ENCODE peak calls at places on chromosomes 2 and 18, in five cellular contexts. G is right lobe of liver, S is hepatocyte, P is left ventricle myocardium inferior, M is fibroblast of lung. L is an unnamed sample. For H3K36me3, the result is how much of the 10 kb centered on the place peaks cover.

GRCh38 chr18:48104703-48105102 is 174.2 kb upstream of the SMAD2 start:
- DNase-seq in G (no peak), M (no peak), S (no peak), P (no peak), L (no peak)

GRCh38 chr2:144510206-144510991 is 9.5 kb downstream of the ZEB2 start:
- DNase-seq in S (peak), G (no peak), P (no peak), M (peak), L (no peak)

GRCh38 chr18:49572935-49573334 is 11.1 kb downstream of the LIPG start:
- DNase-seq in S (no peak), P (no peak), M (no peak), G (no peak), L (no peak)

GRCh38 chr2:1818811-1819210 is 74.5 kb upstream of the PXDN start:
- DNase-seq in P (no peak), M (no peak), G (no peak), S (no peak), L (no peak)

GRCh38 chr18:35971661-35972196 is 750 bp upstream of the RMP24 start:
- DNase-seq in P (no peak), M (no peak), S (peak), G (no peak), L (no peak)

GRCh38 chr2:152183381-152184073 is 8.0 kb upstream of the STAM2 start:
- DNase-seq in S (no peak), P (no peak), M (no peak), G (no peak), L (no peak)

GRCh38 chr18:2994603-2995432 is 18.1 kb downstream of the LPIN2 start:
- DNase-seq in S (no peak), P (no peak), G (no peak), M (no peak), L (no peak)

GRCh38 chr2:96502891-96503636 is 2.1 kb downstream of the NEURL3 start:
- DNase-seq in S (no peak), M (no peak), G (no peak), P (no peak), L (no peak)

GRCh38 chr18:31679806-31680793 is 4.3 kb downstream of the B4GALT6 start:
- DNase-seq in M (no peak), G (peak), S (no peak), P (no peak), L (no peak)

GRCh38 chr2:55063713-55064323 is 13.6 kb upstream of the RTN4 start:
- DNase-seq in P (no peak), G (no peak), M (no peak), S (no peak), L (no peak)

GRCh38 chr2:222038086-222038802 is 260.6 kb downstream of the PAX3 start:
- DNase-seq in S (no peak), M (peak), P (no peak), G (no peak), L (no peak)

GRCh38 chr18:23498062-23498582 is 5.2 kb upstream of the RMC1 start:
- DNase-seq in M (no peak), P (no peak), S (no peak), G (no peak), L (no peak)

GRCh38 chr2:14867853-14868252 is 235.3 kb downstream of the LRATD1 start:
- DNase-seq in P (no peak), G (no peak), M (no peak), S (no peak), L (no peak)

GRCh38 chr2:85712849-85713612 is 18.9 kb downstream of the GNLY start:
- DNase-seq in S (peak), G (peak), P (peak), M (peak), L (peak)

GRCh38 chr2:183035298-183035953 is 2.8 kb downstream of the NCKAP1 start:
- DNase-seq in P (no peak), M (peak), G (no peak), S (no peak), L (no peak)

GRCh38 chr2:120470041-120470716 is 124.2 kb downstream of the INHBB start:
- DNase-seq in P (peak), S (peak), M (peak), G (peak), L (peak)

GRCh38 chr2:69946351-69947077 is 14.9 kb downstream of the ASPRV1 start:
- DNase-seq in S (no peak), P (no peak), M (peak), G (no peak), L (no peak)

GRCh38 chr2:236166157-236166780 is 1.9 kb downstream of the GBX2 start:
- DNase-seq in M (no peak), G (no peak), P (no peak), S (no peak), L (peak)

GRCh38 chr2:41967426-41968181 is 80.2 kb upstream of the PKDCC start:
- DNase-seq in P (peak), M (peak), G (no peak), S (no peak), L (no peak)

GRCh38 chr2:201204655-201205515 is 21.9 kb downstream of the CASP10 start:
- DNase-seq in S (no peak), P (no peak), M (no peak), G (no peak), L (no peak)

GRCh38 chr18:3664563-3665178 is 214.7 kb downstream of the TGIF1 start:
- DNase-seq in M (peak), G (no peak), S (peak), P (no peak), L (no peak)

GRCh38 chr2:48414980-48415764 is 114.8 kb upstream of the STON1 start:
- DNase-seq in S (no peak), M (peak), G (peak), P (no peak), L (peak)

GRCh38 chr2:36678856-36679255 is 17.7 kb upstream of the VIT start:
- DNase-seq in M (no peak), G (no peak), P (no peak), S (no peak), L (no peak)

GRCh38 chr2:177169810-177170514 is 42.6 kb upstream of the HNRNPA3 start:
- DNase-seq in M (no peak), P (no peak), G (no peak), S (peak), L (peak)

GRCh38 chr2:40364143-40364903 is 87.6 kb downstream of the SLC8A1 start:
- DNase-seq in S (no peak), G (no peak), M (no peak), P (no peak), L (no peak)

GRCh38 chr18:47986724-47987455 is 56.4 kb upstream of the SMAD2 start:
- DNase-seq in S (no peak), M (peak), G (no peak), P (no peak), L (no peak)

GRCh38 chr2:76446872-76447271 is 736.2 kb upstream of the GCFC2 start:
- DNase-seq in G (no peak), M (no peak), S (no peak), P (no peak), L (no peak)

GRCh38 chr18:50662775-50663383 is 103.0 kb downstream of the MAPK4 start:
- DNase-seq in P (no peak), S (no peak), M (no peak), G (no peak), L (peak)

GRCh38 chr2:86194751-86195054 is 559 bp downstream of the IMMT start:
- DNase-seq in G (peak), P (no peak), M (peak), S (no peak), L (no peak)

GRCh38 chr2:116366212-116366611 is 1448.3 kb upstream of the DDX18 start:
- DNase-seq in G (no peak), P (no peak), M (no peak), S (no peak), L (no peak)

GRCh38 chr2:195871326-195871725 is 197.3 kb downstream of the DNAH7 start:
- DNase-seq in G (no peak), M (peak), S (no peak), P (no peak), L (no peak)

GRCh38 chr2:27823135-27823534 is 51.6 kb downstream of the MRPL33 start:
- DNase-seq in M (no peak), S (no peak), G (no peak), P (no peak), L (no peak)

GRCh38 chr18:55141318-55141717 is 182.1 kb upstream of the CCDC68 start:
- DNase-seq in P (no peak), G (no peak), S (no peak), M (peak), L (no peak)
- H3K4me3 ChIP-seq in P (no peak), G (no peak), S (no peak), M (no peak), L (no peak)

GRCh38 chr2:100999995-101000394 is 2.1 kb upstream of the RPL31 start:
- DNase-seq in M (no peak), G (no peak), S (no peak), P (no peak), L (no peak)

GRCh38 chr2:101004671-101005325 is 2.7 kb downstream of the RPL31 start:
- DNase-seq in S (no peak), G (no peak), P (no peak), M (no peak), L (no peak)

GRCh38 chr2:101003278-101003775 is 1.2 kb downstream of the RPL31 start:
- DNase-seq in M (no peak), S (no peak), P (no peak), G (no peak), L (no peak)

GRCh38 chr2:101001713-101002561 is at the start of gene RPL31:
- DNase-seq in S (peak), G (peak), P (peak), M (peak), L (peak)

DNA sequence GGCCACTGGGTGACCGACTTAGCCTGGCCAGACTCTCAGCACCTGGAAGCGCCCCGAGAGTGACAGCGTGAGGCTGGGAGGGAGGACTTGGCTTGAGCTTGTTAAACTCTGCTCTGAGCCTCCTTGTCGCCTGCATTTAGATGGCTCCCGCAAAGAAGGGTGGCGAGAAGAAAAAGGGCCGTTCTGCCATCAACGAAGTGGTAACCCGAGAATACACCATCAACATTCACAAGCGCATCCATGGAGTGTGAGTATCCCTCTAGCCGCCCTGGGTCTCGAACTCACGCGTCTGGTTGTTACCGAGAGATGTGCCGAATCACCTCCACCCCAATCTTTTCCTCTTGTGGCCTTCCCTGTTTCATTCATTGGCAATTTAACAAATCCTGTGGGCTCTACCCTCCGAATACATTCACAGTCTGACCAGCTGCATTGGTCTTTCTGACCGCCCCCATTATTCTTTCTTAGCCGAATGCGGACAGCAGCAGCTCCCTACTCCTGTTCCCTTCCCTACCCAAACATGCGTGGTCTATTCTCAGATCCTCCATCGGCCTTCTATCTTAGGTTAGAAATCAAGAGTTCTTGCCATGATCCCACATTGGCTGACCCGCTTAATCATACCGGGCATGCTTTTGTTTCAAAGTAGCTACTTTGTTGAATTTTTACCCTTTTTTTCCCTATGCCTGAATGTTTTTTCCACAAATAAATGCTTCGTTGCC is 631 bp downstream of the RPL31 start:
- DNase-seq in P (no peak), G (no peak), M (no peak), S (no peak), L (no peak)
- H3K36me3 ChIP-seq in P (under half), G (under half), M (under half), S (under half), L (under half)

GRCh38 chr2:16317211-16317830 is 348.3 kb downstream of the CYRIA start:
- DNase-seq in P (no peak), G (no peak), S (no peak), M (no peak), L (no peak)
- TF ChIP-seq CTCF in P (no peak), G (no peak), S (no peak), M (no peak), L (no peak)

DNA sequence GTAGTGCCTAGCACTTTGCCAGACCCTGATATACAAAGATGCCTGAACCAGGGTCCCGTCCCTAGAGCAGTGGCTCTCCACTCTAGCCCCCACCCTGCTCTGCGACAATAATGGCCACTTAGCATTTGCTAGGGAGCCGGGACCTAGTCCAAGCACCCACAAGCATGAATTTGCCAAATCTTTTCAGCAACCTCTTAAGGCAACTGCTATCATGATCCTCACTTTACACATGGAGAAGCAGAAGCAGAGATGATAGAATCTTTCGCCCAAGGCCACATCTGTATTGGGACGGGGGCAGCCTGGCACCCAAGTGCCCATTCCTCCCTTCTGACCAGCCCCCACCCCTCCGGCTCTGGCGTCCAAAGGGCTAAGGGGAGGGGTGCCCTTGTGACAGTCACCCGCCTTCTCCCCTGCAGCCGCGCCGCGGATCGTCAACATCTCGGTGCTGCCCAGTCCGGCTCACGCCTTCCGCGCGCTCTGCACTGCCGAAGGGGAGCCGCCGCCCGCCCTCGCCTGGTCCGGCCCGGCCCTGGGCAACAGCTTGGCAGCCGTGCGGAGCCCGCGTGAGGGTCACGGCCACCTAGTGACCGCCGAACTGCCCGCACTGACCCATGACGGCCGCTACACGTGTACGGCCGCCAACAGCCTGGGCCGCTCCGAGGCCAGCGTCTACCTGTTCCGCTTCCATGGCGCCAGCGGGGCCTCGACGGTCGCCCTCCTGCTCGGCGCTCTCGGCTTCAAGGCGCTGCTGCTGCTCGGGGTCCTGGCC is 13.0 kb downstream of the SIGLEC15 start:
- DNase-seq in M (no peak), G (peak), P (no peak), S (no peak), L (no peak)
- H3K4me3 ChIP-seq in M (peak), G (peak), P (peak), S (no peak), L (peak)

DNA sequence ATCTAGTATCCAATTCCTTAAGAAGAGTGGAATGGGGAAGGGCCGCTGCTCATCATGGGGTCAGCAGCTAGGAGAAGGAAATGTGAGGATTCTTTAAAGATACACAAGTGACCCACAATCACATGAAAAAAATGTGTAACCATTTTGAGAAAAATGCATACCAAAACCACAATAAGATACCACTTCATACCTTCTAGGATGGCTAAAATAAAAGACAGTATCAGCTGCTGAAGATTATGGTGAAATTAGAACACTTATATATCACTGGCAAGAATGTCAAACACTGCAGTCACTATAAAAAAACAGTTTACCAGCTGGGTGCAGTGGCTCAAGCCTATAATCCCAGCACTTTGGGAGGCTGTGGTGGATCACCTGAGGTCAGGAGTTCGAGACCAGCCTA is 67.9 kb downstream of the C2orf74 start:
- DNase-seq in P (no peak), M (peak), G (no peak), S (no peak), L (no peak)
- H3K36me3 ChIP-seq in P (half or more), M (under half), G (under half), S (under half), L (half or more)

DNA sequence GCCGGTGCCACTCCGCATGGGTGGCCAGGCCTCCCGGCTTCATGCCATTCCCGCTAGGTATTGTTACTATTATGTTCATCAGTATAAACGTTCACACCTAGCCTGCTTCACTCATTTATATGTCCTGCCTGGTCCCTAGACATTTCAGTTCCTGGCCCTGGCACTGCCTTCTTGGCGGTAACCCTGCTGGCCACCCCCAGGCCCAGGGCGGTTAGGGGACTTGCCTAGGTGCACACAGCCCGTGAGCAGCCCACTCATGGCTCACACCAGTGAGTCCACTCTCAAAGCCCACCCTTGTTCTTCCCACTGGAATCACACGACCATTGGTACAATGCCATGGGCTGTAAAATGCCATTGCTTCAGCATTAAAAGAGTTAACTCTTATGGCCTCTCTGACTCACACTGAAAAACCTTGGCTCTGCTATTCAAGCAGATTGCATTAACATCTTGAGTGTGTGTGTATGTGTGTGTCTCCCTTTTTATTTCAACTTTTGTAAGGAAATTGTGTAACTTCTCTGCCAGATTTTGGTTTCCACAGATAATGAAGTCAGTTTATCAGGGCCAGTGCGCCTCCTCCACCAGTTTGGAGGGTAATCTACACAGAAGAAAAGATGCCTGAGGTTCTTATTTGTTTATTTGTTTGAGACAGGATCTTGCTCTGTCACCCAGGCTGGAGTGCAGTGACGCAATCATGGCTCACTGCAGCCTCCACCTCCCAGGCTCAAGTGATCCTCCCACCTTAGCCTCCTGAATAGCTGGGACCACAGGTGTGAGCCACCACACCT is 74.2 kb downstream of the RAB31 start:
- DNase-seq in P (no peak), M (peak), G (no peak), S (peak), L (no peak)
- TF ChIP-seq CTCF in P (no peak), M (no peak), G (no peak), S (no peak), L (no peak)

L was measured in upper lobe of right lung.